ENCODE peak calls at places on chromosomes 5 and 9, in seven cellular contexts. E is mucosa of gallbladder; R is GM19239; M is AG04449; U is stimulated activated CD4-positive, alpha-beta T cell treated with anti-CD3 and anti-CD28 coated beads, Interleukin-2, amount 100 ng/mL, for 48 hours; S is type B pancreatic cell; A is uterus. Z is an unnamed sample.

GRCh38 chr5:44875661-44876250 is 67.0 kb downstream of the MRPS30 start:
- DNase-seq in E (no peak), R (peak; percentile 14), M (no peak), U (peak; percentile 9), S (no peak), A (no peak), Z (peak; percentile 55)

GRCh38 chr9:17453751-17454150 is 125.1 kb upstream of the SH3GL2 start:
- DNase-seq in E (no peak), R (no peak), M (no peak), U (no peak), S (no peak), A (no peak), Z (no peak)

GRCh38 chr9:113222482-113222841 is 1.1 kb downstream of the SLC31A1 start:
- DNase-seq in E (no peak), R (no peak), M (no peak), U (no peak), S (no peak), A (no peak), Z (no peak)

GRCh38 chr9:112711050-112711689 is 6.7 kb downstream of the INIP start:
- DNase-seq in E (no peak), R (no peak), M (no peak), U (no peak), S (no peak), A (no peak), Z (no peak)

GRCh38 chr5:137312060-137312459 is 187.1 kb downstream of the SPOCK1 start:
- DNase-seq in E (no peak), R (no peak), M (no peak), U (no peak), S (no peak), A (no peak), Z (no peak)

GRCh38 chr9:93864029-93864428 is 91.1 kb downstream of the BARX1 start:
- DNase-seq in E (no peak), R (no peak), M (no peak), U (no peak), S (no peak), A (no peak), Z (no peak)

GRCh38 chr5:16965581-16965980 is 29.5 kb upstream of the MYO10 start:
- DNase-seq in E (no peak), R (no peak), M (no peak), U (no peak), S (no peak), A (no peak), Z (no peak)

GRCh38 chr9:126853667-126854066 is 6.8 kb upstream of the ZBTB34 start:
- DNase-seq in E (no peak), R (no peak), M (peak; percentile 21), U (no peak), S (no peak), A (no peak), Z (no peak)

GRCh38 chr5:103424453-103425205 is 138.0 kb downstream of the NUDT12 start:
- DNase-seq in E (no peak), R (no peak), M (peak; percentile 69), U (no peak), S (no peak), A (no peak), Z (no peak)

GRCh38 chr5:52776116-52776515 is 11.6 kb upstream of the ITGA1 start:
- DNase-seq in E (no peak), R (no peak), M (no peak), U (no peak), S (no peak), A (no peak), Z (no peak)

GRCh38 chr5:108765647-108766046 is 17.9 kb downstream of the FER start:
- DNase-seq in E (no peak), R (no peak), M (no peak), U (no peak), S (no peak), A (no peak), Z (no peak)

GRCh38 chr5:155772009-155772662 is 554.8 kb upstream of the SGCD start:
- DNase-seq in E (no peak), R (no peak), M (no peak), U (no peak), S (no peak), A (no peak), Z (no peak)

GRCh38 chr5:57438162-57438561 is 44.4 kb downstream of the ACTBL2 start:
- DNase-seq in E (no peak), R (no peak), M (no peak), U (no peak), S (no peak), A (no peak), Z (no peak)

GRCh38 chr9:71929223-71929622 is 17.8 kb downstream of the C9orf85 start:
- DNase-seq in E (no peak), R (no peak), M (peak; percentile 70), U (no peak), S (no peak), A (no peak), Z (no peak)

GRCh38 chr5:606061-606460 is 6.1 kb upstream of the CEP72 start:
- DNase-seq in E (no peak), R (no peak), M (no peak), U (no peak), S (peak; percentile 58), A (no peak), Z (no peak)

GRCh38 chr5:4027335-4027734 is 431.7 kb downstream of the IRX1 start:
- DNase-seq in E (no peak), R (no peak), M (no peak), U (no peak), S (no peak), A (no peak), Z (no peak)

GRCh38 chr5:96952118-96952750 is 16.4 kb downstream of the LNPEP start:
- DNase-seq in E (no peak), R (no peak), M (no peak), U (no peak), S (no peak), A (no peak), Z (no peak)

Z was measured in GM12878.